ENCODE peak calls at places on chromosomes 3 and 15, in five cellular contexts. W is GM03348; R is EL; I is naive thymus-derived CD4-positive, alpha-beta T cell; O is stimulated activated CD4-positive, alpha-beta T cell treated with anti-CD3 and anti-CD28 coated beads, Interleukin-4, amount 100 ng/mL, for 48 hours. G is an unnamed sample.
A peak's percentile ranks its signal among the peaks of the same experiment; 100 is the strongest.

GRCh38 chr15:85563328-85563727 is 182.9 kb downstream of the AKAP13 start:
- DNase-seq in W (peak; percentile 53), R (peak; percentile 7), I (no peak), O (no peak), G (no peak)

GRCh38 chr15:69060041-69060481 is 45.6 kb downstream of the NOX5 start:
- DNase-seq in W (no peak), R (no peak), I (no peak), O (no peak), G (no peak)

GRCh38 chr3:197913981-197914380 is 36.0 kb upstream of the RPL35A start:
- DNase-seq in W (no peak), R (no peak), I (no peak), O (no peak), G (no peak)

GRCh38 chr3:128285042-128285924 is 132.0 kb downstream of the EEFSEC start:
- DNase-seq in W (no peak), R (no peak), I (no peak), O (no peak), G (no peak)

GRCh38 chr3:40118031-40118610 is 191.4 kb upstream of the EIF1B start:
- DNase-seq in W (no peak), R (no peak), I (no peak), O (no peak), G (no peak)

GRCh38 chr3:56494679-56495322 is 26.5 kb upstream of the ERC2 start:
- DNase-seq in W (peak; percentile 87), R (peak; percentile 74), I (peak; percentile 81), O (peak; percentile 48), G (peak; percentile 32)

GRCh38 chr15:80890341-80890972 is 99.2 kb downstream of the MESD start:
- DNase-seq in W (no peak), R (peak; percentile 31), I (no peak), O (no peak), G (no peak)

GRCh38 chr15:44489464-44489863 is 47.5 kb upstream of the EIF3J start:
- DNase-seq in W (peak; percentile 74), R (peak; percentile 84), I (no peak), O (no peak), G (no peak)

GRCh38 chr3:60034047-60034446 is 984.2 kb upstream of the CFAP20DC start:
- DNase-seq in W (no peak), R (no peak), I (no peak), O (no peak), G (no peak)

GRCh38 chr15:41429003-41429890 is 12.4 kb downstream of the RTF1 start:
- DNase-seq in W (no peak), R (no peak), I (no peak), O (no peak), G (no peak)